ENCODE peak calls at places on chromosomes 11 and 22, in six cellular contexts. One of them, this sample, is unnamed.

GRCh38 chr11:92376680-92377079 is 152.1 kb downstream of the FAT3 start:
- DNase-seq in BE2C: no peak
- DNase-seq in Calu3: no peak
- DNase-seq in type B pancreatic cell: no peak
- DNase-seq in PC-3: no peak
- DNase-seq in upper lobe of right lung: no peak
- DNase-seq in this sample: no peak

GRCh38 chr11:37141707-37142106 is 543.7 kb upstream of the RAG2 start:
- DNase-seq in Calu3: peak
- DNase-seq in upper lobe of right lung: no peak
- DNase-seq in type B pancreatic cell: no peak
- DNase-seq in PC-3: peak
- DNase-seq in BE2C: no peak
- DNase-seq in this sample: no peak

GRCh38 chr11:95375881-95376280 is 144.9 kb upstream of the SESN3 start:
- DNase-seq in upper lobe of right lung: no peak
- DNase-seq in BE2C: no peak
- DNase-seq in type B pancreatic cell: no peak
- DNase-seq in Calu3: no peak
- DNase-seq in PC-3: no peak
- DNase-seq in this sample: no peak

GRCh38 chr11:117712530-117712929 is 84.5 kb downstream of the DSCAML1 start:
- DNase-seq in upper lobe of right lung: peak
- DNase-seq in BE2C: no peak
- DNase-seq in PC-3: no peak
- DNase-seq in Calu3: no peak
- DNase-seq in type B pancreatic cell: no peak
- DNase-seq in this sample: no peak

GRCh38 chr11:134587345-134587744 is 175.3 kb upstream of the B3GAT1 start:
- DNase-seq in upper lobe of right lung: no peak
- DNase-seq in type B pancreatic cell: no peak
- DNase-seq in PC-3: no peak
- DNase-seq in BE2C: no peak
- DNase-seq in Calu3: no peak
- DNase-seq in this sample: no peak

GRCh38 chr22:43541462-43542407 is 129.9 kb downstream of the MPPED1 start:
- DNase-seq in Calu3: no peak
- DNase-seq in upper lobe of right lung: no peak
- DNase-seq in type B pancreatic cell: no peak
- DNase-seq in BE2C: no peak
- DNase-seq in PC-3: no peak
- DNase-seq in this sample: no peak

GRCh38 chr11:79052539-79052938 is 388.3 kb downstream of the TENM4 start:
- DNase-seq in Calu3: no peak
- DNase-seq in upper lobe of right lung: no peak
- DNase-seq in type B pancreatic cell: no peak
- DNase-seq in BE2C: peak
- DNase-seq in PC-3: peak
- DNase-seq in this sample: no peak

GRCh38 chr22:47206185-47206584 is 443.7 kb downstream of the TBC1D22A start:
- DNase-seq in BE2C: no peak
- DNase-seq in type B pancreatic cell: no peak
- DNase-seq in upper lobe of right lung: no peak
- DNase-seq in Calu3: no peak
- DNase-seq in PC-3: no peak
- DNase-seq in this sample: no peak

GRCh38 chr11:124285610-124286344 is 28.0 kb downstream of the OR8D1 start:
- DNase-seq in Calu3: no peak
- DNase-seq in BE2C: no peak
- DNase-seq in PC-3: peak
- DNase-seq in type B pancreatic cell: no peak
- DNase-seq in upper lobe of right lung: no peak
- DNase-seq in this sample: no peak

GRCh38 chr11:92753161-92753560 is 216.3 kb upstream of the MTNR1B start:
- DNase-seq in upper lobe of right lung: no peak
- DNase-seq in Calu3: no peak
- DNase-seq in type B pancreatic cell: no peak
- DNase-seq in PC-3: no peak
- DNase-seq in BE2C: no peak
- DNase-seq in this sample: no peak

GRCh38 chr22:49862408-49862776 is 8.7 kb downstream of the ZBED4 start:
- DNase-seq in PC-3: no peak
- DNase-seq in Calu3: no peak
- DNase-seq in type B pancreatic cell: no peak
- DNase-seq in upper lobe of right lung: peak
- DNase-seq in BE2C: no peak
- DNase-seq in this sample: no peak

GRCh38 chr11:103358251-103358650 is 249.0 kb downstream of the DYNC2H1 start:
- DNase-seq in Calu3: no peak
- DNase-seq in BE2C: no peak
- DNase-seq in upper lobe of right lung: no peak
- DNase-seq in type B pancreatic cell: no peak
- DNase-seq in PC-3: no peak
- DNase-seq in this sample: no peak

GRCh38 chr11:116404143-116404800 is 368.5 kb downstream of the BUD13 start:
- DNase-seq in type B pancreatic cell: no peak
- DNase-seq in upper lobe of right lung: no peak
- DNase-seq in Calu3: no peak
- DNase-seq in PC-3: no peak
- DNase-seq in BE2C: no peak
- DNase-seq in this sample: no peak

GRCh38 chr11:68992743-68993255 is 12.0 kb upstream of the MRGPRD start:
- DNase-seq in upper lobe of right lung: peak
- DNase-seq in BE2C: no peak
- DNase-seq in Calu3: no peak
- DNase-seq in type B pancreatic cell: peak
- DNase-seq in PC-3: no peak
- DNase-seq in this sample: no peak

GRCh38 chr11:45877845-45878244 is 7.6 kb upstream of the MAPK8IP1 start:
- DNase-seq in PC-3: no peak
- DNase-seq in Calu3: no peak
- DNase-seq in upper lobe of right lung: no peak
- DNase-seq in type B pancreatic cell: no peak
- DNase-seq in BE2C: no peak
- DNase-seq in this sample: no peak

GRCh38 chr22:50102946-50103345 is 13.1 kb downstream of the MOV10L1 start:
- DNase-seq in PC-3: peak
- DNase-seq in Calu3: no peak
- DNase-seq in upper lobe of right lung: no peak
- DNase-seq in BE2C: no peak
- DNase-seq in type B pancreatic cell: no peak
- DNase-seq in this sample: no peak

GRCh38 chr11:31987118-31988005 is 103.5 kb upstream of the RCN1 start:
- DNase-seq in PC-3: no peak
- DNase-seq in type B pancreatic cell: no peak
- DNase-seq in BE2C: no peak
- DNase-seq in upper lobe of right lung: no peak
- DNase-seq in Calu3: no peak
- DNase-seq in this sample: peak

GRCh38 chr11:44983786-44984185 is 33.1 kb upstream of the TP53I11 start:
- DNase-seq in BE2C: no peak
- DNase-seq in type B pancreatic cell: no peak
- DNase-seq in upper lobe of right lung: no peak
- DNase-seq in Calu3: no peak
- DNase-seq in PC-3: no peak
- DNase-seq in this sample: no peak

GRCh38 chr11:70251583-70252285 is 18.8 kb upstream of the PPFIA1 start:
- DNase-seq in Calu3: no peak
- DNase-seq in type B pancreatic cell: no peak
- DNase-seq in PC-3: no peak
- DNase-seq in BE2C: no peak
- DNase-seq in upper lobe of right lung: no peak
- DNase-seq in this sample: no peak

GRCh38 chr11:112617977-112618829 is 343.0 kb upstream of the NCAM1 start:
- DNase-seq in PC-3: no peak
- DNase-seq in type B pancreatic cell: no peak
- DNase-seq in Calu3: no peak
- DNase-seq in BE2C: peak
- DNase-seq in upper lobe of right lung: no peak
- DNase-seq in this sample: no peak

GRCh38 chr22:43510226-43511070 is 98.6 kb downstream of the MPPED1 start:
- DNase-seq in type B pancreatic cell: no peak
- DNase-seq in Calu3: no peak
- DNase-seq in BE2C: no peak
- DNase-seq in upper lobe of right lung: no peak
- DNase-seq in PC-3: no peak
- DNase-seq in this sample: no peak

GRCh38 chr11:103798029-103798428 is 238.4 kb upstream of the DDI1 start:
- DNase-seq in PC-3: no peak
- DNase-seq in BE2C: no peak
- DNase-seq in upper lobe of right lung: no peak
- DNase-seq in Calu3: no peak
- DNase-seq in type B pancreatic cell: no peak
- DNase-seq in this sample: no peak

GRCh38 chr11:64688534-64688982 is 34.4 kb downstream of the NRXN2 start:
- DNase-seq in upper lobe of right lung: peak
- DNase-seq in BE2C: peak
- DNase-seq in PC-3: peak
- DNase-seq in Calu3: peak
- DNase-seq in type B pancreatic cell: peak
- DNase-seq in this sample: peak

GRCh38 chr11:64685536-64685935 is 37.5 kb downstream of the NRXN2 start:
- DNase-seq in BE2C: no peak
- DNase-seq in type B pancreatic cell: no peak
- DNase-seq in PC-3: no peak
- DNase-seq in Calu3: no peak
- DNase-seq in upper lobe of right lung: peak
- DNase-seq in this sample: no peak

GRCh38 chr11:64687204-64687603 is 35.8 kb downstream of the NRXN2 start:
- DNase-seq in Calu3: no peak
- DNase-seq in PC-3: no peak
- DNase-seq in upper lobe of right lung: peak
- DNase-seq in BE2C: no peak
- DNase-seq in type B pancreatic cell: no peak
- DNase-seq in this sample: no peak

GRCh38 chr11:64687641-64688533 is 35.1 kb downstream of the NRXN2 start:
- DNase-seq in PC-3: no peak
- DNase-seq in Calu3: no peak
- DNase-seq in BE2C: no peak
- DNase-seq in upper lobe of right lung: peak
- DNase-seq in type B pancreatic cell: no peak
- DNase-seq in this sample: no peak

DNA sequence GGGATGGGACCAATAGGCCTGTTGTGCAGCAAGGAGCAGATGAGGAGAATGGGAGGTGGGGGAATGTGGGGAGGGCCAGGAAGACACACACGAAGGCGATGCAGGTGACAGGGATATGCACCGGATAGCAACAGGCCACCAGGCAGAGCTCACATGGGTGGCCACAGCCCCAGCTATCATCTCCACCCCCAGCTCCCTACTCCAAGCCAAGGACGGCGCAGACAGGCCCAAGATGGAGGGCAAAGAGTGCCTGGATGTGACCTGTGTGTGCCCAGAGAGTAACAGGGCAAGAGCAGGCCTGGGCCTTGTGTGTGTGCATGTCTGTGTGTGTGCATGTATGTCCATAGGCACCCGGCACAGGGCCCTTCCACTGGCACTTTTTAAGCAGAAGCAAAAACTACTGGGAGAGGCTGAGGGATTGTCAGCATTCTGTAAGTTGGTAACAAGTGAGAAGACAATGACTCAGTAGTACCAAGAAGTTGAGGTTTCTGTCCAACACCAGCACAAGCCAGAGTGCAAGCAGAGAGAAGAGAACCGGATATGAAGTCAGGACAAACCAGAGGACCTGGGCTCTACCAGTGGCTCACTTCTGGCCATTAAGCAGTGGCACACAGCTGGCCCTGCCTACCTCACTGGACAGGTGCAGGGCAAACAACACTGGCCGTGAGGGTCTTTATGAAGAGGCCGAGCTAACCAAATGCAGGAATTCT is 36.4 kb downstream of the NRXN2 start:
- DNase-seq in upper lobe of right lung: peak
- DNase-seq in Calu3: no peak
- DNase-seq in type B pancreatic cell: no peak
- DNase-seq in BE2C: no peak
- DNase-seq in PC-3: no peak
- DNase-seq in this sample: no peak
- TF ChIP-seq CTCF in upper lobe of right lung: no peak
- TF ChIP-seq CTCF in Calu3: no peak
- TF ChIP-seq CTCF in type B pancreatic cell: no peak
- TF ChIP-seq CTCF in BE2C: no peak
- TF ChIP-seq CTCF in PC-3: no peak
- TF ChIP-seq CTCF in this sample: no peak

DNA sequence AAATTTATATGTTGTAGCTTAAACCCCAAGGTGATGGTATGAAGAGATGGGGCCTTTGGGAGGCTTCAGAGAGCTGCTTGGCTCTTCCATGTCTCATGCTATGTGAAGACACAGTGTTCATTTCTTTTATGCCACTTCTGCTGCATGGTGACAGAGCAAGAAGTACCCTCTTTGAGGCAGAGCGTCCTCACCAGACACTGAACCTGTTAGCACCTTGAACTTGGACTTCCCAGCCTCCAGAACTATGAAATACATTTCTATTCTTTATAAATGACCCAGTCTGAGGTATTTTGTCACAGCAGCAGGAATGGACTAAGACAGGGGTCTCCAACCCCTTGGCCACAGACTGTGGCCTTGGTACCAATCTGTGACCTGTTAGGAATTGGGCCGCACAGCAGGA is 146.4 kb upstream of the TIMP3 start:
- DNase-seq in Calu3: no peak
- DNase-seq in type B pancreatic cell: no peak
- DNase-seq in PC-3: no peak
- DNase-seq in upper lobe of right lung: no peak
- DNase-seq in BE2C: no peak
- DNase-seq in this sample: no peak
- TF ChIP-seq CTCF in Calu3: no peak
- TF ChIP-seq CTCF in type B pancreatic cell: no peak
- TF ChIP-seq CTCF in PC-3: no peak
- TF ChIP-seq CTCF in upper lobe of right lung: no peak
- TF ChIP-seq CTCF in BE2C: no peak
- TF ChIP-seq CTCF in this sample: no peak

GRCh38 chr11:100753144-100753543 is 66.1 kb downstream of the ARHGAP42 start:
- DNase-seq in upper lobe of right lung: no peak
- DNase-seq in BE2C: no peak
- DNase-seq in type B pancreatic cell: no peak
- DNase-seq in PC-3: peak
- DNase-seq in Calu3: peak
- DNase-seq in this sample: no peak
- TF ChIP-seq CTCF in upper lobe of right lung: no peak
- TF ChIP-seq CTCF in BE2C: no peak
- TF ChIP-seq CTCF in type B pancreatic cell: no peak
- TF ChIP-seq CTCF in PC-3: peak
- TF ChIP-seq CTCF in Calu3: no peak
- TF ChIP-seq CTCF in this sample: no peak

DNA sequence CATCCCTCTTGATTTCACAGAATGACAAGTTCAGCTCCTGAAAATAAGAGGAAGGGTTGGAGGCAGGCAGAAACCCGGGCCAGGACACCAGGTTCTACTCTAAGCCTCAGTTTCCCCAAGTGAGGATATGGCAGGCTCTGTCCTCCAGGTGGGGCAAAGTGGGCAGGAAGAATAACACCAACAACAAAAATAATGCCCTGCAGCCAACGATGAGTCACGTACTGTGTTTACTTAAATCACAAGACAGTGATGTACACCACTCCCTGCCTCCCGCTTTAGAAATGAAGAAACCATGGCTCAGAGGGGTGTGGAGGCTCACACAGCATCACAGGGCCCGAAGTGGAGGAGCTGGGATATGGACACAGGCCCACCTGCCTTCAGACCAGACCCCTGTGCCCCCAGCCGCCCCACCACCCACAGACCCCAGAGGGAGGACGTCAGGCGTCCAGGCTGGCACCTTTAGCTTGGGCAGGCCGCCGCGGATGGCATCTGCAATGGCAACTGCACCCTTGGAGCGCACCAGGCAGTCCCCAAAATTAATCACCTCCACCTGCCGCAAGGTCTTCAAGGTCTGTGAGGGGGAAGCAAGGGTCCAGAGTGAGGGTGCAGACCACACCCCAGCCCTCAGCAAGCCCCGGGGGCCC is 15.6 kb upstream of the CHADL start:
- DNase-seq in Calu3: no peak
- DNase-seq in type B pancreatic cell: no peak
- DNase-seq in BE2C: no peak
- DNase-seq in PC-3: peak
- DNase-seq in upper lobe of right lung: no peak
- DNase-seq in this sample: no peak
- TF ChIP-seq CTCF in Calu3: no peak
- TF ChIP-seq CTCF in type B pancreatic cell: no peak
- TF ChIP-seq CTCF in BE2C: no peak
- TF ChIP-seq CTCF in PC-3: peak
- TF ChIP-seq CTCF in upper lobe of right lung: no peak
- TF ChIP-seq CTCF in this sample: no peak

This sample was measured in nephron progenitor cell.